ENCODE peak calls at places on chromosomes 1 and 21, in five cellular contexts. X is uterus, N is mammary epithelial cell, P is body of pancreas, G is upper lobe of right lung. S is an unnamed sample.

GRCh38 chr21:39014751-39015150 is 168.5 kb downstream of the PSMG1 start:
- DNase-seq in X (no peak), N (peak), P (no peak), G (no peak), S (no peak)

GRCh38 chr21:41518757-41519156 is 10.8 kb upstream of the TMPRSS2 start:
- DNase-seq in X (no peak), N (no peak), P (no peak), G (no peak), S (no peak)

GRCh38 chr1:110829955-110830553 is 42.9 kb upstream of the CD53 start:
- DNase-seq in X (no peak), N (peak), P (no peak), G (no peak), S (no peak)

GRCh38 chr1:87449348-87449963 is 120.8 kb downstream of the LMO4 start:
- DNase-seq in X (peak), N (peak), P (peak), G (no peak), S (no peak)

GRCh38 chr1:99580451-99580850 is 65.5 kb upstream of the PALMD start:
- DNase-seq in X (peak), N (peak), P (no peak), G (no peak), S (no peak)

GRCh38 chr1:184826001-184826400 is 71.3 kb upstream of the EDEM3 start:
- DNase-seq in X (no peak), N (no peak), P (no peak), G (no peak), S (no peak)

GRCh38 chr1:38789498-38790169 is 69.9 kb downstream of the RRAGC start:
- DNase-seq in X (no peak), N (no peak), P (no peak), G (no peak), S (peak)

GRCh38 chr1:12231276-12231595 is 1.4 kb downstream of the VPS13D start:
- DNase-seq in X (no peak), N (peak), P (no peak), G (no peak), S (no peak)

GRCh38 chr21:17925900-17926299 is 106.7 kb upstream of the C21orf91 start:
- DNase-seq in X (no peak), N (no peak), P (no peak), G (no peak), S (no peak)

GRCh38 chr1:106910798-106911197 is 145.7 kb upstream of the PRMT6 start:
- DNase-seq in X (no peak), N (peak), P (no peak), G (no peak), S (no peak)

GRCh38 chr1:201025571-201026002 is 2.1 kb upstream of the KIF21B start:
- DNase-seq in X (no peak), N (no peak), P (no peak), G (no peak), S (no peak)

GRCh38 chr1:186494832-186495271 is 33.9 kb upstream of the PDC start:
- DNase-seq in X (no peak), N (peak), P (no peak), G (no peak), S (no peak)

GRCh38 chr1:171999756-172000155 is 158.5 kb downstream of the DNM3 start:
- DNase-seq in X (no peak), N (peak), P (no peak), G (no peak), S (no peak)

GRCh38 chr1:191498318-191498717 is 659.9 kb upstream of the RGS18 start:
- DNase-seq in X (no peak), N (peak), P (no peak), G (no peak), S (no peak)

GRCh38 chr1:248810727-248811513 is 14.8 kb downstream of the SH3BP5L start:
- DNase-seq in X (no peak), N (peak), P (peak), G (no peak), S (no peak)

GRCh38 chr1:208868554-208868953 is 624.4 kb upstream of the PLXNA2 start:
- DNase-seq in X (no peak), N (no peak), P (no peak), G (no peak), S (no peak)

GRCh38 chr1:84871181-84871580 is 21.8 kb downstream of the LPAR3 start:
- DNase-seq in X (no peak), N (no peak), P (no peak), G (no peak), S (no peak)

GRCh38 chr1:19654386-19654785 is 10.3 kb downstream of the NBL1 start:
- DNase-seq in X (no peak), N (no peak), P (no peak), G (no peak), S (no peak)

GRCh38 chr1:37306461-37306860 is 167.9 kb upstream of the ZC3H12A start:
- DNase-seq in X (no peak), N (no peak), P (peak), G (no peak), S (no peak)

DNA sequence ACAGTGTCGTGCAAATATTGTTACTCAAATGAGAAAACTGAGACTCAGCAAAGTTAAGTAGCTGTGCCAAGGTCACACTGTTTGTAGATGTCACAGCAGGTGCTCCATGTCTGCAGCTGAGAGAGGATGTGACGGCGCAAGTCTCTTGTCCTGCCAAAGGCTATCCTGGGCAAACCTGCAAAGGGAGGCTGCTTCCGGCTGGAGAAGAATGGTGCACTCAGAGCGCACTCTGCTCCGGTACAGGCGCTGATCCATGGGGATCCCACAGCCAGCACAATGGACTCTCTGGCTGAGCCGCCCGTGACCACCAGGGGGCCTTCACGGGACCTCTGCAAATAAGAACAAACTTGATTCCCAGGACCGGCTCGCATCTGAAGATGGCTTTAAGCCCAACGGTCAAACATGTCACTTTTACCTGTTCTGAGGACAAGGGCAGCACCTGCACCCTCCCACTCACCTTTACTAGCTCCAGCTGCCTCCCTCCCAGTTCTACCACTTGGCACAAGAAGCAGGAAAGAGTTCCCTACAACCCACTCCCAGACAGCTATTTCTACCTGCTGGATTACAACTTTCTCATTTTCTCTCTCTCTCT is 21.9 kb downstream of the RD3 start:
- DNase-seq in X (peak), N (peak), P (peak), G (peak), S (no peak)
- TF ChIP-seq CTCF in X (peak), N (peak), P (peak), G (peak), S (peak)

GRCh38 chr1:150537732-150538684 is 11.2 kb upstream of the ADAMTSL4 start:
- DNase-seq in X (no peak), N (peak), P (no peak), G (no peak), S (no peak)
- TF ChIP-seq CTCF in X (no peak), N (no peak), P (no peak), G (no peak), S (no peak)

DNA sequence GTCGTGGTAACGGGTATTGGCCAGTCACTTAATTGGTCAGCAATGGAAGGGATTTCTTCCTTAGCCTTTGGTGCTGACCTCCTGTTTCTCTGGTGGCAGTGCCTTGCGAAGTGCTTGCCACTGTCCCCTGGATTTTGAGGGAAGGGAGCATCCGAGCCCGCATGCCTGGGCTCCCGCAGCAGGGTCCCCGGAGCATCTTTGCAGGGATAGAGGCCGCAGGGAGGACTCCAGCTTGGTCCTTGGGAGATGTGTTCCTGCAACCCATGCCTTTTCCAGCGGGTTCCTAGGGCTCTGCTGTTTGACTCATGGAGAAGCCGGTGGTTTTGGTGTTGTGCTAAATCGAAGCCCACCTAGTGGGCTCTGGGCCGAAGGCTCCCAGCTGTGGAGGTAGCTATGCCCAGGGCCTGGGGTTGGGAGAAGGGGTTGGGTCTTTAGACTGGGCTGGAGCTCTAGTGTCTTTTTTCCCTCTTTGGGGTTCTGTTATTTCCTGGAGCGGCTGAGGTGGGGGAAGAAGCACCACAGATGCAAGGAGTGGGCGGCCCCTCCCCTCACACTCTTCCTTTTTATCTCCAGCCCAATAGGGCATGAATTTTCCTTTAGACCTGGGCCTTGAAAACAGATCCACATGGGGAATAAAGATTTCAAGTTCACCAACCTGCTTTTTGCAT is 39.0 kb downstream of the PIK3CD start:
- DNase-seq in X (no peak), N (no peak), P (no peak), G (no peak), S (no peak)
- TF ChIP-seq CTCF in X (no peak), N (no peak), P (no peak), G (no peak), S (no peak)

DNA sequence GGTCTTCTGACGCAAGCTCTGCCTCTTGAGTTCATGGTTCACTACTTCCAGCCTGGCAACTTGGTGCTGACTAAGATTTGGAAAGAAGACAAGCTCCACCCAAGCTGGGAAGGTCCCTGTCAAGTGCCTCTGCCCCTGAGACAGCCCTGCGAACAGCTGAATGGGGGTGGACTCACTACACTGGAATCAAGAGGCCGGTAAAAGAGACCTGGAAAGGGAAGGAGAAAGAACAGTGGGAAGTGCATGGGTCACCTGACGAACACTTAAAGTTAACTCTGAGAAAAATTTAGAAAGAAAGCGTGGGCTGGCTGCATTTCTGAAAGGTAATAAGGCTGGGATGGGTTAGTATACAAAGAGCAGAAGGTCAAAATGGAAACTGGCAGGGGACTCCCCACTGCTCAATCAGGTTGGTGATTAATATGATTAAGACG is 26.1 kb upstream of the ZNF496 start:
- DNase-seq in X (peak), N (peak), P (no peak), G (no peak), S (no peak)
- TF ChIP-seq CTCF in X (no peak), N (no peak), P (no peak), G (no peak), S (no peak)

DNA sequence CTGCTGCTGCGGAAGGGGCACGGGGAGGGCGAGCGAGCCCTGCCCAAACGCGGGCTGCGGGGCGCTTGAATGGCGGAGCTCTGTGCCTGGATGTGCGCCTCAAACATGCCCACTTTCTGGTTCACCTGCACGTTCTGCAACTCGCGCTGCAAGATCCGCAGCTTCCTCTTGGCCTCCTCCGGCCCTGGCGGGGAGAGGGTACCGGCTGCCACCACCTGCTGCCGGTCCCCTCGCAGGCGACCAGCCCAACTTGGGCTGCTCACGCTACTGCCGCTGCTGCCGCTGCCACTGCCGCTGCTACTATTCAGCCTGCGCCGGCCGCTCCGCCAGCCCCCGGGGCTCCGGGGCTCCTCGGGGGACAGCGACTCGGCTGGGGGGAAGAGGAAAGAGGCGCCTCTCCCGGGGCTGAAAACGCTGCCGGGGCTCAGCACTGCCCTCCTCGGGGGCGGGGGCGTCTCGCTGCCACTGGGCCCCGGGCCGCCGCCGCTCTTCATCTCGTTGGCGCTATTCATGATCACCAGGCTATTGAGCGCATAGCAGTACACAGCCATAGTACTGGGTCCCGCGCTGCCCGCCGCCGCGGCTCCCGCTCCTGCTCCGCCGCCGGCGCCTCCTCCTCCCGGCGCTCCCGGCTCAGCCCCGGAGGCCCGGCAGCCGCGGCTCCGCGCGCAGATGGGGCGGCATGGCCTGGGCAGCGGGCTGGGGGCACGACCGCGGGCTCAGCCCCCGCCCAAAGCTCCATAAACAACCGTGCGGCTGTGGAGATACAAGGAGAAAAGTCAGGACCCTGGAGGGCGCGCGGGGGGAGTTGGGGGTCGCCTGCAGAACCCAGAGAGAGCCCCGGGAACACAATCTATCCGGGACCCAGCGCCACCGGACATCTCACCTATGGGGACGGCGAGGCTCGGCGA is 1.9 kb downstream of the ITPKB start:
- DNase-seq in X (no peak), N (peak), P (peak), G (peak), S (peak)
- TF ChIP-seq CTCF in X (no peak), N (peak), P (no peak), G (peak), S (no peak)

DNA sequence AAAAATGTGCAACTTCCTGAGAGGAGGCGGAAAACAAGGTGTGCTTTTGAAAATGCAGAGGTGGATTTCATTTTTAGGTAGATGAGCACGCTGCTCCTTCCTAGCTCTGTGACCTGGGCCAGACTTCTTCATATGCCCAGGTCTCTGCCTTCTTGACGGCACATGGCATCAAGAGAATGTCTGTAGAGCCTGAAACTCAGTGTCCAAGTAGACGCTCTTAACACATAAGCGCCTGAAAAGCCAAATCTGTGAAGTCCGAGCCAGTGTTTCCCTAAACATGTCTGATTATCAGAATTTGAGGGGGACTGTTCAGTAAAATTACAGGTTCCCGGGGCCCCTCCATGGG is 25.7 kb downstream of the FHAD1 start:
- DNase-seq in X (no peak), N (no peak), P (no peak), G (no peak), S (no peak)
- TF ChIP-seq CTCF in X (no peak), N (no peak), P (no peak), G (no peak), S (peak)

DNA sequence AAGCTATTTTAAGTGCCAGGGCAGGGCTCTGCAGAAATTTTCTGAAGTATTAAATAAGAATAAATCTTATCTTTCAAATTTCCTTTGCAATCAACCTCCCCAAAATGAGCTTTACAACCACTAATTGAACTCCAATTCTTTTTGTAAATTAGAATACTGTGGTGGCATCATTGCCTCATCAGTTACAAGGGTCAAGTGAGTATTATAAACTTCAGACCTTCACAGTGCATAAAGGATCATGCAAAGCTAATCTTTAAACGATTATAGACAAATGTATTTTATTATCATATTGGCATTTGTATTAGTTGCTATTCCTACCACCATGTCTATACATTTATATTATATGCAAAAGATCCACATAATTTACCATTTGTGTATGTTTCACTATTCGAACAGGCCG is 7.2 kb downstream of the CHML start:
- DNase-seq in X (no peak), N (no peak), P (no peak), G (no peak), S (no peak)
- TF ChIP-seq CTCF in X (no peak), N (no peak), P (no peak), G (no peak), S (no peak)

GRCh38 chr1:33220701-33221384 is 35.4 kb upstream of the ZNF362 start:
- DNase-seq in X (no peak), N (peak), P (no peak), G (peak), S (no peak)

GRCh38 chr1:33222381-33222780 is 33.9 kb upstream of the ZNF362 start:
- DNase-seq in X (no peak), N (peak), P (no peak), G (no peak), S (no peak)

GRCh38 chr1:33221385-33221758 is 34.9 kb upstream of the ZNF362 start:
- DNase-seq in X (no peak), N (no peak), P (no peak), G (no peak), S (no peak)

GRCh38 chr1:33224166-33224707 is 32.1 kb upstream of the ZNF362 start:
- DNase-seq in X (no peak), N (no peak), P (no peak), G (no peak), S (no peak)

GRCh38 chr1:33219886-33220661 is 36.2 kb upstream of the ZNF362 start:
- DNase-seq in X (no peak), N (peak), P (no peak), G (no peak), S (no peak)
- TF ChIP-seq CTCF in X (no peak), N (no peak), P (no peak), G (no peak), S (no peak)

GRCh38 chr1:168497376-168497952 is 46.3 kb downstream of the XCL2 start:
- DNase-seq in X (no peak), N (no peak), P (no peak), G (no peak), S (no peak)
- TF ChIP-seq CTCF in X (no peak), N (no peak), P (no peak), G (no peak), S (no peak)

GRCh38 chr1:182771187-182771984 is 18.2 kb upstream of the NPL start:
- DNase-seq in X (no peak), N (no peak), P (no peak), G (no peak), S (no peak)
- TF ChIP-seq CTCF in X (no peak), N (peak), P (no peak), G (no peak), S (no peak)